ENCODE peak calls at places on chromosome 13, in six cellular contexts. Y, J, B, A, E and C are unnamed samples.

GRCh38 chr13:33639158-33639557 is 178.8 kb upstream of the RFC3 start:
- DNase-seq in A (peak), E (no peak), Y (no peak), B (no peak), J (no peak), C (no peak)

GRCh38 chr13:24264976-24265375 is 44.4 kb upstream of the C1QTNF9 start:
- DNase-seq in E (peak), A (no peak), Y (no peak), J (no peak), B (peak), C (no peak)

GRCh38 chr13:26557393-26558073 is at the start of gene WASF3:
- DNase-seq in J (peak), E (peak), A (peak), Y (no peak), B (no peak), C (peak)

GRCh38 chr13:111043575-111043982 is 71.5 kb upstream of the ARHGEF7 start:
- DNase-seq in E (no peak), B (no peak), Y (no peak), A (peak), J (peak), C (no peak)

GRCh38 chr13:111873676-111874178 is 193.2 kb upstream of the SOX1 start:
- DNase-seq in E (no peak), J (no peak), Y (no peak), A (no peak), B (no peak), C (no peak)

GRCh38 chr13:37068962-37069361 is 9.5 kb upstream of the SUPT20H start:
- DNase-seq in E (no peak), Y (no peak), J (no peak), A (peak), B (no peak), C (no peak)

GRCh38 chr13:112376050-112376681 is at the start of gene SPACA7:
- DNase-seq in E (no peak), Y (no peak), A (no peak), J (no peak), B (no peak), C (no peak)

GRCh38 chr13:84137292-84137691 is 255.0 kb upstream of the SLITRK1 start:
- DNase-seq in Y (no peak), E (peak), B (peak), A (peak), J (no peak), C (no peak)

GRCh38 chr13:106503730-106504129 is 31.7 kb downstream of the EFNB2 start:
- DNase-seq in B (no peak), A (no peak), Y (no peak), J (no peak), E (no peak), C (no peak)

GRCh38 chr13:111165189-111165588 is 50.1 kb downstream of the ARHGEF7 start:
- DNase-seq in A (no peak), B (no peak), J (no peak), Y (no peak), E (no peak), C (no peak)

GRCh38 chr13:59879281-59879680 is 284.4 kb downstream of the DIAPH3 start:
- DNase-seq in B (no peak), Y (no peak), J (no peak), E (no peak), A (no peak), C (no peak)

GRCh38 chr13:99605417-99606321 is 104.4 kb downstream of the TM9SF2 start:
- DNase-seq in Y (no peak), E (peak), J (peak), A (peak), B (peak), C (no peak)

GRCh38 chr13:113182046-113182445 is 23.6 kb downstream of the PROZ start:
- DNase-seq in E (no peak), Y (no peak), J (no peak), B (no peak), A (no peak), C (no peak)

GRCh38 chr13:33312150-33312908 is 26.8 kb upstream of the STARD13 start:
- DNase-seq in Y (no peak), E (no peak), B (no peak), A (peak), J (no peak), C (no peak)

GRCh38 chr13:101258071-101258470 is 158.2 kb downstream of the NALCN start:
- DNase-seq in A (peak), J (peak), E (no peak), B (no peak), Y (no peak), C (peak)

GRCh38 chr13:113837554-113838355 is 26.1 kb downstream of the GAS6 start:
- DNase-seq in B (no peak), A (peak), Y (no peak), J (peak), E (no peak), C (peak)

GRCh38 chr13:26011996-26012688 is 39.7 kb downstream of the SHISA2 start:
- DNase-seq in J (no peak), E (peak), Y (no peak), B (peak), A (no peak), C (no peak)

GRCh38 chr13:76038920-76039716 is 403.0 kb downstream of the LMO7 start:
- DNase-seq in A (no peak), Y (no peak), J (no peak), B (no peak), E (no peak), C (no peak)

GRCh38 chr13:43363156-43363918 is 340.0 kb downstream of the DNAJC15 start:
- DNase-seq in B (no peak), Y (no peak), J (no peak), E (no peak), A (peak), C (no peak)

GRCh38 chr13:60091573-60091972 is 72.2 kb downstream of the DIAPH3 start:
- DNase-seq in E (no peak), Y (no peak), B (no peak), A (no peak), J (no peak), C (no peak)